ENCODE peak calls at places on chromosomes 6 and 20, in eight cellular contexts. D is HTR-8/SVneo; V is Right ventricle myocardium superior; L is MCF 10A; Z is stimulated activated CD8-positive, alpha-beta memory T cell treated with anti-CD3 and anti-CD28 coated beads, Interleukin-2, amount 100 ng/mL, for 1 hour; J is activated T-cell treated with anti-CD3 and anti-CD28 coated beads, Interleukin-2, amount 50 U/mL, for 24 hours; X is neural crest cell; E is AG09319. P is an unnamed sample.

GRCh38 chr6:162099685-162100084 is 627.9 kb downstream of the PRKN start:
- DNase-seq in V (no peak), Z (no peak), X (no peak), L (peak; percentile 90), E (peak; percentile 86), D (no peak), J (no peak), P (no peak)

GRCh38 chr20:58715709-58716475 is 23.3 kb downstream of the NPEPL1 start:
- DNase-seq in E (no peak), Z (no peak), J (peak; percentile 21), X (no peak), D (no peak), V (peak; percentile 30), L (no peak), P (no peak)

GRCh38 chr20:56200456-56200855 is 48.1 kb upstream of the MC3R start:
- DNase-seq in D (no peak), L (peak; percentile 17), V (no peak), E (no peak), J (no peak), X (no peak), Z (no peak), P (no peak)

GRCh38 chr6:142030115-142030619 is 102.6 kb upstream of the GJE1 start:
- DNase-seq in X (no peak), L (no peak), Z (no peak), E (no peak), V (no peak), J (no peak), D (no peak), P (no peak)

GRCh38 chr6:117399924-117400323 is 25.8 kb downstream of the ROS1 start:
- DNase-seq in J (no peak), E (no peak), V (no peak), Z (no peak), L (peak; percentile 38), D (peak; percentile 29), X (no peak), P (no peak)

GRCh38 chr6:3532296-3532916 is 75.6 kb upstream of the SLC22A23 start:
- DNase-seq in E (no peak), Z (no peak), L (no peak), X (no peak), D (no peak), J (no peak), V (no peak), P (no peak)

GRCh38 chr6:63636516-63636968 is 940 bp downstream of the PHF3 start:
- DNase-seq in D (no peak), E (no peak), V (peak; percentile 72), J (no peak), Z (peak; percentile 26), X (peak; percentile 19), L (peak; percentile 60), P (no peak)

GRCh38 chr6:51995214-51995735 is 92.1 kb downstream of the PKHD1 start:
- DNase-seq in L (no peak), J (no peak), Z (no peak), D (no peak), V (no peak), X (no peak), E (no peak), P (no peak)

GRCh38 chr6:101614774-101615173 is 221.3 kb downstream of the GRIK2 start:
- DNase-seq in D (no peak), Z (no peak), J (no peak), E (no peak), V (no peak), X (no peak), L (peak; percentile 51), P (no peak)

GRCh38 chr6:143727035-143727434 is 49.3 kb downstream of the PHACTR2 start:
- DNase-seq in E (no peak), J (no peak), Z (no peak), D (no peak), V (no peak), L (no peak), X (no peak), P (no peak)